ENCODE peak calls at places on chromosomes 4 and X, in nine cellular contexts. D is hepatocyte, A is left ventricle myocardium inferior, R is ovary, B is K562, J is tibial nerve, X is prostate gland, V is neural progenitor cell, O is lower lobe of right lung. K is an unnamed sample.

GRCh38 chrX:111719426-111720210 is 38.6 kb downstream of the ALG13 start:
- DNase-seq in D (peak; percentile 13), A (no peak), R (no peak), B (no peak), J (no peak), X (no peak), V (no peak), O (no peak), K (no peak)

GRCh38 chrX:92247076-92247475 is 467.9 kb downstream of the PCDH11X start:
- DNase-seq in D (no peak), A (no peak), R (no peak), B (no peak), J (no peak), X (no peak), V (no peak), O (no peak), K (no peak)

GRCh38 chrX:153318811-153319210 is 2.8 kb downstream of the PNMA6F start:
- DNase-seq in D (no peak), A (no peak), R (no peak), B (no peak), J (no peak), X (no peak), V (no peak), O (no peak), K (no peak)

GRCh38 chr4:128483816-128484215 is 196.2 kb upstream of the PGRMC2 start:
- DNase-seq in D (no peak), A (no peak), R (no peak), B (no peak), J (no peak), X (no peak), V (no peak), O (no peak), K (no peak)

GRCh38 chr4:157004279-157005161 is 32.9 kb upstream of the PDGFC start:
- DNase-seq in D (no peak), A (no peak), R (no peak), B (no peak), J (no peak), X (peak; percentile 46), V (no peak), O (no peak), K (no peak)

GRCh38 chrX:118261136-118261535 is 84.8 kb upstream of the WDR44 start:
- DNase-seq in D (no peak), A (no peak), R (no peak), B (no peak), J (no peak), X (no peak), V (no peak), O (no peak), K (no peak)

GRCh38 chrX:12002876-12003275 is 135.4 kb upstream of the FRMPD4 start:
- DNase-seq in D (no peak), A (no peak), R (no peak), B (no peak), J (no peak), X (no peak), V (no peak), O (no peak), K (no peak)

GRCh38 chrX:119690921-119691716 is 1.8 kb downstream of the SEPTIN6 start:
- DNase-seq in D (peak; percentile 31), A (no peak), R (no peak), B (peak; percentile 75), J (no peak), X (no peak), V (no peak), O (no peak), K (no peak)

GRCh38 chr4:5932021-5932553 is 39.2 kb upstream of the CRMP1 start:
- DNase-seq in D (no peak), A (no peak), R (no peak), B (no peak), J (no peak), X (no peak), V (no peak), O (no peak), K (no peak)

GRCh38 chr4:7209699-7210098 is 17.4 kb downstream of the SORCS2 start:
- DNase-seq in D (no peak), A (no peak), R (no peak), B (no peak), J (no peak), X (no peak), V (no peak), O (no peak), K (no peak)

GRCh38 chr4:128349921-128350320 is 62.3 kb upstream of the PGRMC2 start:
- DNase-seq in D (peak; percentile 47), A (no peak), R (no peak), B (peak; percentile 18), J (no peak), X (no peak), V (no peak), O (no peak), K (no peak)

GRCh38 chr4:77893451-77893850 is 30.8 kb downstream of the MRPL1 start:
- DNase-seq in D (no peak), A (no peak), R (no peak), B (no peak), J (no peak), X (no peak), V (no peak), O (no peak), K (no peak)

GRCh38 chrX:14064632-14065432 is 35.1 kb upstream of the GEMIN8 start:
- DNase-seq in D (peak; percentile 51), A (no peak), R (no peak), B (peak; percentile 85), J (no peak), X (no peak), V (no peak), O (no peak), K (no peak)

GRCh38 chrX:87896057-87896456 is 378.5 kb downstream of the KLHL4 start:
- DNase-seq in D (no peak), A (no peak), R (no peak), B (no peak), J (no peak), X (no peak), V (no peak), O (no peak), K (no peak)

GRCh38 chrX:87895421-87895820 is 377.8 kb downstream of the KLHL4 start:
- DNase-seq in D (no peak), A (no peak), R (no peak), B (no peak), J (no peak), X (no peak), V (no peak), O (no peak), K (no peak)

GRCh38 chrX:87890437-87890836 is 372.8 kb downstream of the KLHL4 start:
- DNase-seq in D (no peak), A (no peak), R (no peak), B (no peak), J (no peak), X (no peak), V (no peak), O (no peak), K (no peak)
- H3K27ac ChIP-seq in D (no peak overlapping the region), A (no peak overlapping the region), R (no peak overlapping the region), B (no peak overlapping the region), J (no peak overlapping the region), X (no peak overlapping the region), V (no peak overlapping the region), O (no peak overlapping the region), K (no peak overlapping the region)

GRCh38 chr4:158013858-158014257 is 159.0 kb downstream of the GASK1B start:
- DNase-seq in D (no peak), A (no peak), R (no peak), B (no peak), J (no peak), X (no peak), V (no peak), O (no peak), K (no peak)
- H3K36me3 ChIP-seq in D (no peaks in the 10 kb centered on the region), A (no peaks in the 10 kb centered on the region), R (no peaks in the 10 kb centered on the region), B (no peaks in the 10 kb centered on the region), J (no peaks in the 10 kb centered on the region), X (no peaks in the 10 kb centered on the region), V (no peaks in the 10 kb centered on the region), O (no peaks in the 10 kb centered on the region), K (no peaks in the 10 kb centered on the region)

DNA sequence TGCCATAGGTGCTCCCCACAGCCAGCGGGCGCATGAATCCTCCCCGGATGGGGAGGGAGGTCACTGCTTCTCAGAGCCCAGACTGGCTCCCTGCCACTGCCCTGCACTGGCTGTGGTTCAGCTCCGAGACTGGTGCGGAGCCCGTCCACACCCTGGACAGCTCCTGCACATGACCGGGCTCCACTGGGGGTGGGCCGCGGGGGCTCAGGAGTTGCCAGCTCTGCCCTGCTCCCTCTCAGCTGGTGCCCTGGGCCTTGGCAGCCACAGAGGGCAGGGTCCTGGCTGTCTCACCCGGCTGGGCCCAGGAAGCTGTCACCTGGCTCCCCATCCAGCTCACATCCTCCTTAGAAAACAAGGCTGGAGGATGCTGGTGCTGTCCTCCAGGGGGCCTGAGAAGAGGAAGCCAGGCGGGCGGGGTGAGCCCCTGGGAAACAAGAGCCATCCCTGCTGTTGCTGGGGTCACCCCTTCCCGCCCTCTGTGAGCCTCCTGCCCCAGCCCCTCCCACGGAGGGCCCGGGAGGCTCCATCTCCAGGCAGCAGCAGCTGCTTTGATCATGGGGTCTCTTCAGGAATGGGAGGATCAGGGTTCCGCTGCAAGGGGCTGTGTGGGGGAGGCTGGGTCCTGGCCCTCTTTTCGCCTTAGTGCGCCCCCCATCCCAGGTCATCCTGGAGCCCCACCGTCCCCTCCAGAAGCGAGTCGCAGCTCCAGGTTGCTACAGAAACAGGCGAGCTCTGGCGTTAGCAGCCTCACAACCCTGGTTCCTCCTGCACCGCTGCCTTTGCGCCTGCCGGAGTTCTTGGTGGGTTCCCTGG is 64.7 kb upstream of the ADRA2C start:
- DNase-seq in D (no peak), A (no peak), R (peak; percentile 37), B (no peak), J (no peak), X (no peak), V (peak; percentile 32), O (peak; percentile 39), K (peak; percentile 48)
- TF ChIP-seq CTCF in D (no peak), A (no peak), R (no peak), B (no peak), J (no peak), X (no peak), V (peak; percentile 25), O (no peak), K (no peak)

DNA sequence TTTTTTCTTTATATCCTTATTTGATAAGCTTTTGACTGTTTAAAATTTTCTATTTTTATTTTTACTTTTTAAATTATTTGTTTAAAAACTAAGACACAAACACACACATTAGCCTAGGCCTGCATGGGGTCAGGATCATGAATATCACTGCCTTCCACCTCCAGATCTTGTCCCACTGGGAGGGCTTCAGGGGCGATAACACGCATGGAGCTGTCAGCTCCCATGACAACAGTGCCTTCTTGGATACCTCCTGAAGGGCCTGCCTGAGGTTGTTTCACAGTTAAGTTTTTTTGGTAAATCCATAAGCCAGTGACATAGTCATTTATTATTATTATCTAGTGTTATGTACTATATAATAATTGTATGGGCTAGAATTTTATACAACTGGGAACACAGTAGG is 85.4 kb upstream of the FAT1 start:
- DNase-seq in D (no peak), A (no peak), R (no peak), B (no peak), J (no peak), X (no peak), V (no peak), O (no peak), K (no peak)
- H3K27ac ChIP-seq in D (no peak overlapping the region), A (no peak overlapping the region), R (no peak overlapping the region), B (peak overlapping the region; percentile 59), J (no peak overlapping the region), X (no peak overlapping the region), V (no peak overlapping the region), O (no peak overlapping the region), K (no peak overlapping the region)

K was measured in psoas muscle.